ENCODE peak calls at places on chromosomes 1 and 21, in six cellular contexts. T is H1, A is mesendoderm, L is IMR-90, I is mesenchymal stem cell, E is H9. X is an unnamed sample.

GRCh38 chr1:34843392-34844251 is 15.9 kb downstream of the SMIM12 start:
- DNase-seq in T (no peak), E (peak; percentile 57), I (no peak), L (no peak), A (peak; percentile 86), X (no peak)

GRCh38 chr1:82903626-82904025 is 1095.3 kb downstream of the TTLL7 start:
- DNase-seq in A (no peak), L (no peak), T (no peak), E (no peak), I (no peak), X (no peak)

GRCh38 chr1:111789666-111790316 is 34.1 kb downstream of the DDX20 start:
- DNase-seq in L (no peak), I (peak; percentile 15), E (no peak), A (no peak), T (no peak), X (no peak)

GRCh38 chr1:32989160-32989894 is 24.7 kb upstream of the RNF19B start:
- DNase-seq in T (no peak), E (no peak), I (peak; percentile 95), L (peak; percentile 99), A (peak; percentile 67), X (no peak)

GRCh38 chr1:10459185-10459584 is 9.4 kb downstream of the CORT start:
- DNase-seq in L (peak; percentile 80), A (peak; percentile 73), E (no peak), I (peak; percentile 83), T (no peak), X (no peak)

GRCh38 chr1:2213576-2214505 is 14.3 kb upstream of the SKI start:
- DNase-seq in A (peak; percentile 78), L (peak; percentile 86), T (no peak), I (peak; percentile 69), E (no peak), X (no peak)

GRCh38 chr1:116737020-116737854 is 17.0 kb upstream of the CD2 start:
- DNase-seq in E (peak; percentile 60), A (peak; percentile 68), T (peak; percentile 31), I (peak; percentile 54), L (peak; percentile 35), X (peak; percentile 9)

GRCh38 chr1:48302652-48303051 is 80.1 kb downstream of the SLC5A9 start:
- DNase-seq in A (no peak), L (no peak), E (no peak), I (no peak), T (no peak), X (no peak)

GRCh38 chr1:234887026-234887910 is 241.4 kb downstream of the TOMM20 start:
- DNase-seq in T (no peak), E (no peak), L (peak; percentile 36), A (no peak), I (peak; percentile 46), X (no peak)

GRCh38 chr1:191290441-191290840 is 812.8 kb upstream of the BRINP3 start:
- DNase-seq in A (no peak), L (no peak), E (no peak), I (no peak), T (no peak), X (no peak)

GRCh38 chr1:201353186-201353940 is 24.1 kb downstream of the TNNT2 start:
- DNase-seq in A (no peak), I (no peak), L (no peak), E (no peak), T (no peak), X (no peak)

GRCh38 chr1:47839460-47839760 is 157.8 kb downstream of the TRABD2B start:
- DNase-seq in E (no peak), T (no peak), A (no peak), L (no peak), I (no peak), X (no peak)

GRCh38 chr1:43274125-43274803 is 4.5 kb downstream of the TMEM125 start:
- DNase-seq in I (peak; percentile 20), A (peak; percentile 79), L (peak; percentile 58), E (peak; percentile 57), T (no peak), X (no peak)

GRCh38 chr1:24743404-24744211 is 1.6 kb upstream of the CLIC4 start:
- DNase-seq in T (no peak), A (peak; percentile 90), I (peak; percentile 96), L (peak; percentile 63), E (peak; percentile 76), X (no peak)

GRCh38 chr1:214281030-214281901 is at the start of gene SMYD2:
- DNase-seq in E (peak; percentile 73), A (peak; percentile 88), T (no peak), L (peak; percentile 35), I (peak; percentile 68), X (peak; percentile 52)

GRCh38 chr1:188652678-188653077 is 1823.9 kb downstream of the PLA2G4A start:
- DNase-seq in I (peak; percentile 76), L (peak; percentile 86), E (no peak), T (no peak), A (peak; percentile 27), X (no peak)

GRCh38 chr1:20466231-20466630 is 19.8 kb downstream of the CAMK2N1 start:
- DNase-seq in I (no peak), L (no peak), A (no peak), E (no peak), T (no peak), X (no peak)

GRCh38 chr1:175783126-175783722 is 39.8 kb upstream of the TNR start:
- DNase-seq in I (peak; percentile 45), L (no peak), A (no peak), E (no peak), T (no peak), X (no peak)

GRCh38 chr1:109895720-109896504 is 14.7 kb upstream of the CSF1 start:
- DNase-seq in T (no peak), E (no peak), L (peak; percentile 65), I (peak; percentile 82), A (no peak), X (no peak)

GRCh38 chr1:71850936-71851335 is 431.4 kb downstream of the NEGR1 start:
- DNase-seq in A (no peak), E (no peak), I (no peak), T (no peak), L (peak; percentile 17), X (no peak)

GRCh38 chr1:176717052-176717754 is 254.2 kb downstream of the PAPPA2 start:
- DNase-seq in A (peak; percentile 51), T (no peak), L (no peak), I (no peak), E (no peak), X (no peak)

GRCh38 chr21:45982758-45983731 is 1.5 kb downstream of the COL6A1 start:
- DNase-seq in A (peak; percentile 22), L (no peak), I (no peak), T (no peak), E (no peak), X (no peak)

GRCh38 chr1:77794550-77794949 is 15.1 kb downstream of the MIGA1 start:
- DNase-seq in T (no peak), L (no peak), E (no peak), A (no peak), I (no peak), X (no peak)

GRCh38 chr1:193709607-193710006 is 523.2 kb upstream of the B3GALT2 start:
- DNase-seq in E (no peak), L (no peak), T (no peak), I (no peak), A (peak; percentile 37), X (no peak)

GRCh38 chr1:191358724-191359123 is 799.5 kb upstream of the RGS18 start:
- DNase-seq in E (no peak), I (no peak), T (no peak), L (no peak), A (no peak), X (no peak)

DNA sequence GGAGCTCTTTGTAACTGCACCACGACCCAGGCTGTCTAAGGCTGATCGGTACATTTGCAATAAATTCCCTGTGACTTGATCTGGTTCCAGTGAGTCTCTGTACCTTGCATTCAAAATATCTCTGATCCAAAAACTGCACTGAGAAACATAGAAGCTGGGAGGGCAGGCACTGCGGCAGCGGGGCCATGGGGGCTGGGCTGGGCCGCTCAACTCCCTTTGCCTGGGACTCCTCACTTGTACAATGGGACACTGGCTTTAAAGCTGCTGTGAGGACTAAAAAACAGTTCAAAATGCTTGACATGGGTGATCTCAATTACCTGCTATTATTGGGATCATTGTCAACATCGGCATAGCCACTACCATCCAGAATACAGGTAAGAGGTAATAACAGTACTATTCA is 644.0 kb downstream of the AJAP1 start:
- DNase-seq in I (no peak), A (no peak), E (no peak), T (no peak), L (no peak), X (no peak)
- H2BK5ac ChIP-seq in I (no peak overlapping the region), A (no peak overlapping the region), E (no peak overlapping the region), T (no peak overlapping the region), L (no peak overlapping the region), X (no peak overlapping the region)

GRCh38 chr1:21781971-21782867 is 730 bp downstream of the USP48 start:
- DNase-seq in L (peak; percentile 54), T (no peak), I (peak; percentile 78), A (peak; percentile 83), E (peak; percentile 59), X (peak; percentile 4)
- H2BK5ac ChIP-seq in L (peak overlapping the region; percentile 85), T (peak overlapping the region; percentile 94), I (no peak overlapping the region), A (peak overlapping the region; percentile 51), E (peak overlapping the region; percentile 73), X (peak overlapping the region; percentile 85)

GRCh38 chr1:230848235-230848634 is 20.1 kb downstream of the C1orf198 start:
- DNase-seq in L (no peak), T (no peak), E (no peak), I (no peak), A (no peak), X (no peak)

GRCh38 chr1:230839166-230839565 is 29.2 kb downstream of the C1orf198 start:
- DNase-seq in A (no peak), E (no peak), T (no peak), I (no peak), L (no peak), X (no peak)

GRCh38 chr1:230842801-230843200 is 25.5 kb downstream of the C1orf198 start:
- DNase-seq in E (no peak), I (no peak), A (no peak), L (no peak), T (no peak), X (no peak)

GRCh38 chr1:230844561-230844960 is 23.8 kb downstream of the C1orf198 start:
- DNase-seq in L (no peak), E (no peak), T (no peak), A (no peak), I (no peak), X (no peak)

DNA sequence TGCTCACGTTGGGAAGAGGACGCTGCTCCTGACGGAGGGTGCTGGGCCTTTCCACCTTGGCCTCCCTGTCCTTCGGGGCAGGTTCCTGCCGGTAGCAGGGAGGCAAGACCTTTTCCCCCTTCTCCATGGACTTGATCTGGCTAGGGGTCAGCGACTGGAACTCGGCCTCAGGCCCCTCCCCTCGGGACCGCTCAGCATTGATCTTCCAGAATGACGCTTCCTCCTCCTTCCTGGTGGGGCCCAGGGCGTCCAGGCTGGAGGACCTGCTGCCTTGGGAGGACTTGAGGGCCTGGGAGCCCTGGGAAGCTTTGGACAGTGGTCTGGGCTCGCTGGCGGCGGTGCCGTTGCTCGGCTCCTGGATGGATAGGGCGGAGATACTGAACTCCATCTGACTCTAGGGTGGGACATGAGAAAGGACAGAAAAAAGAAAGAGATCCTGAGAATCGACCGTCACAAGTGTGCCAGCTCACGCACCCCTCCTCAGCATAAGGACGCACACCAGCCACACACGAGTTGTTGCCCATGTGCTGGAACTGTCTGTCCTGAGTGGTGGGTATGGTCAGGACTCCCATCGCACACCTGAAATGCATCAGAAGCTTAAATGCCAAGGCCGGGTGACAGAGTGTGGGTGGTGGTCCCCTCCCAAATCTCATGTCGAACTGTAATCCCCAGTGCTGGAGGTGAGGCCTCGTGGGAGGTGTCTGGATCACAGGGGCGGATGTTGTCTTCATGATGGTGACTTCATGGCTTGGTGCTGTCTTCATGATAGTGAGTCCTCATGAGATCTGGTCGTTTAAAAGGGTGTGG is 24.6 kb downstream of the C1orf198 start:
- DNase-seq in L (no peak), E (no peak), I (no peak), T (no peak), A (no peak), X (no peak)
- H2BK5ac ChIP-seq in L (no peak overlapping the region), E (no peak overlapping the region), I (no peak overlapping the region), T (peak overlapping the region; percentile 12), A (no peak overlapping the region), X (no peak overlapping the region)

GRCh38 chr21:39314155-39315027 is 959 bp upstream of the BRWD1 start:
- DNase-seq in E (peak; percentile 63), I (peak; percentile 72), A (peak; percentile 79), L (peak; percentile 65), T (no peak), X (no peak)
- H2BK5ac ChIP-seq in E (peak overlapping the region; percentile 56), I (peak overlapping the region; percentile 95), A (peak overlapping the region; percentile 90), L (peak overlapping the region; percentile 98), T (peak overlapping the region; percentile 87), X (peak overlapping the region; percentile 97)

X was measured in neuronal stem cell.